ENCODE peak calls at places on chromosome 19, in seven cellular contexts. One of them, this sample, is unnamed.

GRCh38 chr19:18306903-18307681 is 15.8 kb downstream of the LSM4 start:
- DNase-seq in fibroblast of the conjunctiva: peak
- DNase-seq in non-pigmented ciliary epithelial cell: no peak
- DNase-seq in retina: no peak
- DNase-seq in AG09309: no peak
- DNase-seq in activated CD4-positive, alpha-beta T cell treated with anti-CD3 and anti-CD28 coated beads, Interleukin-2, amount 50 U/mL, for 4 hours: no peak
- DNase-seq in epithelial cell of prostate: no peak
- DNase-seq in this sample: no peak

GRCh38 chr19:48102870-48103751 is 7.5 kb downstream of the PLA2G4C start:
- DNase-seq in epithelial cell of prostate: peak
- DNase-seq in retina: peak
- DNase-seq in non-pigmented ciliary epithelial cell: no peak
- DNase-seq in AG09309: no peak
- DNase-seq in fibroblast of the conjunctiva: no peak
- DNase-seq in activated CD4-positive, alpha-beta T cell treated with anti-CD3 and anti-CD28 coated beads, Interleukin-2, amount 50 U/mL, for 4 hours: no peak
- DNase-seq in this sample: no peak

GRCh38 chr19:48569814-48570213 is 17.8 kb downstream of the SULT2B1 start:
- DNase-seq in AG09309: no peak
- DNase-seq in activated CD4-positive, alpha-beta T cell treated with anti-CD3 and anti-CD28 coated beads, Interleukin-2, amount 50 U/mL, for 4 hours: no peak
- DNase-seq in fibroblast of the conjunctiva: no peak
- DNase-seq in non-pigmented ciliary epithelial cell: no peak
- DNase-seq in epithelial cell of prostate: no peak
- DNase-seq in retina: no peak
- DNase-seq in this sample: peak

GRCh38 chr19:56765107-56765506 is 75.4 kb downstream of the PEG3 start:
- DNase-seq in fibroblast of the conjunctiva: no peak
- DNase-seq in activated CD4-positive, alpha-beta T cell treated with anti-CD3 and anti-CD28 coated beads, Interleukin-2, amount 50 U/mL, for 4 hours: no peak
- DNase-seq in non-pigmented ciliary epithelial cell: no peak
- DNase-seq in AG09309: no peak
- DNase-seq in epithelial cell of prostate: no peak
- DNase-seq in retina: peak
- DNase-seq in this sample: no peak

GRCh38 chr19:48190288-48191284 is 20.1 kb downstream of the ZSWIM9 start:
- DNase-seq in AG09309: no peak
- DNase-seq in activated CD4-positive, alpha-beta T cell treated with anti-CD3 and anti-CD28 coated beads, Interleukin-2, amount 50 U/mL, for 4 hours: peak
- DNase-seq in fibroblast of the conjunctiva: peak
- DNase-seq in retina: no peak
- DNase-seq in epithelial cell of prostate: peak
- DNase-seq in non-pigmented ciliary epithelial cell: no peak
- DNase-seq in this sample: no peak

GRCh38 chr19:4594199-4594598 is 34.7 kb upstream of the SEMA6B start:
- DNase-seq in activated CD4-positive, alpha-beta T cell treated with anti-CD3 and anti-CD28 coated beads, Interleukin-2, amount 50 U/mL, for 4 hours: no peak
- DNase-seq in non-pigmented ciliary epithelial cell: no peak
- DNase-seq in epithelial cell of prostate: no peak
- DNase-seq in retina: no peak
- DNase-seq in AG09309: no peak
- DNase-seq in fibroblast of the conjunctiva: no peak
- DNase-seq in this sample: no peak

GRCh38 chr19:58570770-58571574 is 2.2 kb downstream of the MZF1 start:
- DNase-seq in fibroblast of the conjunctiva: no peak
- DNase-seq in retina: no peak
- DNase-seq in epithelial cell of prostate: no peak
- DNase-seq in activated CD4-positive, alpha-beta T cell treated with anti-CD3 and anti-CD28 coated beads, Interleukin-2, amount 50 U/mL, for 4 hours: no peak
- DNase-seq in AG09309: no peak
- DNase-seq in non-pigmented ciliary epithelial cell: no peak
- DNase-seq in this sample: no peak

GRCh38 chr19:46727036-46727501 is 10.2 kb upstream of the PRKD2 start:
- DNase-seq in activated CD4-positive, alpha-beta T cell treated with anti-CD3 and anti-CD28 coated beads, Interleukin-2, amount 50 U/mL, for 4 hours: no peak
- DNase-seq in retina: no peak
- DNase-seq in epithelial cell of prostate: no peak
- DNase-seq in fibroblast of the conjunctiva: no peak
- DNase-seq in non-pigmented ciliary epithelial cell: no peak
- DNase-seq in AG09309: no peak
- DNase-seq in this sample: no peak

GRCh38 chr19:4971424-4971793 is 2.5 kb downstream of the KDM4B start:
- DNase-seq in activated CD4-positive, alpha-beta T cell treated with anti-CD3 and anti-CD28 coated beads, Interleukin-2, amount 50 U/mL, for 4 hours: no peak
- DNase-seq in AG09309: no peak
- DNase-seq in non-pigmented ciliary epithelial cell: no peak
- DNase-seq in fibroblast of the conjunctiva: no peak
- DNase-seq in retina: peak
- DNase-seq in epithelial cell of prostate: no peak
- DNase-seq in this sample: no peak

This sample was measured in retinal pigment epithelial cell.